ENCODE peak calls at places on chromosomes 1 and 21, in four cellular contexts. P, Y, L and E are unnamed samples.

GRCh38 chr1:55010194-55010886 is 11.6 kb downstream of the BSND start:
- DNase-seq in P (no peak), Y (no peak), L (peak; percentile 29), E (no peak)

GRCh38 chr1:109632671-109633346 is 13.2 kb downstream of the AMPD2 start:
- DNase-seq in P (no peak), Y (no peak), L (peak; percentile 53), E (peak; percentile 70)

GRCh38 chr1:103457856-103458255 is 67.6 kb upstream of the RNPC3 start:
- DNase-seq in P (no peak), Y (no peak), L (no peak), E (no peak)

GRCh38 chr1:214224605-214225354 is 56.2 kb upstream of the SMYD2 start:
- DNase-seq in P (peak; percentile 64), Y (no peak), L (no peak), E (no peak)

GRCh38 chr1:245621589-245621988 is 466.8 kb downstream of the KIF26B start:
- DNase-seq in P (no peak), Y (no peak), L (no peak), E (no peak)

GRCh38 chr21:20551939-20552338 is 446.3 kb upstream of the NCAM2 start:
- DNase-seq in P (no peak), Y (no peak), L (no peak), E (no peak)

GRCh38 chr1:53398585-53399365 is 60.4 kb upstream of the DMRTB1 start:
- DNase-seq in P (no peak), Y (no peak), L (peak; percentile 13), E (no peak)

GRCh38 chr1:166903232-166903631 is 27.2 kb upstream of the TADA1 start:
- DNase-seq in P (no peak), Y (no peak), L (no peak), E (no peak)

GRCh38 chr1:213666113-213666512 is 321.7 kb upstream of the PROX1 start:
- DNase-seq in P (no peak), Y (no peak), L (no peak), E (no peak)

GRCh38 chr1:67347688-67348472 is 40.2 kb downstream of the IL12RB2 start:
- DNase-seq in P (peak; percentile 64), Y (peak; percentile 54), L (no peak), E (peak; percentile 67)

GRCh38 chr1:205536759-205537361 is 32.4 kb downstream of the CDK18 start:
- DNase-seq in P (no peak), Y (no peak), L (peak; percentile 63), E (no peak)

GRCh38 chr1:218463194-218464156 is 118.3 kb downstream of the TGFB2 start:
- DNase-seq in P (peak; percentile 77), Y (no peak), L (peak; percentile 80), E (no peak)

GRCh38 chr1:221948459-221948858 is 206.6 kb upstream of the DUSP10 start:
- DNase-seq in P (no peak), Y (no peak), L (no peak), E (no peak)

GRCh38 chr1:93581917-93582850 is 99.5 kb downstream of the BCAR3 start:
- DNase-seq in P (no peak), Y (no peak), L (no peak), E (no peak)

GRCh38 chr1:224528900-224529299 is 87.2 kb upstream of the CNIH3 start:
- DNase-seq in P (peak; percentile 68), Y (no peak), L (no peak), E (peak; percentile 39)

GRCh38 chr1:205301842-205302588 is 19.5 kb downstream of the NUAK2 start:
- DNase-seq in P (peak; percentile 55), Y (no peak), L (no peak), E (no peak)

GRCh38 chr1:39080269-39080826 is 54.2 kb downstream of the NDUFS5 start:
- DNase-seq in P (no peak), Y (no peak), L (no peak), E (no peak)
- H3K4me3 ChIP-seq in P (peak overlapping the region; percentile 95), Y (peak overlapping the region; percentile 41), L (no peak overlapping the region), E (peak overlapping the region; percentile 50)

GRCh38 chr1:244049969-244050834 is 881 bp upstream of the ZBTB18 start:
- DNase-seq in P (no peak), Y (no peak), L (no peak), E (peak; percentile 19)
- H3K4me1 ChIP-seq in P (peaks cover 34% of the 10 kb centered on the region), Y (peaks cover 14% of the 10 kb centered on the region), L (no peaks in the 10 kb centered on the region), E (peaks cover 32% of the 10 kb centered on the region)

GRCh38 chr1:162674018-162674608 is 41.8 kb downstream of the DDR2 start:
- DNase-seq in P (peak; percentile 55), Y (no peak), L (no peak), E (peak; percentile 60)
- TF ChIP-seq CTCF in P (no peak), Y (no peak), L (no peak), E (no peak)

GRCh38 chr1:233112184-233113008 is 162.0 kb downstream of the NTPCR start:
- DNase-seq in P (peak; percentile 44), Y (no peak), L (no peak), E (no peak)

GRCh38 chr1:233113009-233113712 is 162.8 kb downstream of the NTPCR start:
- DNase-seq in P (peak; percentile 100), Y (peak; percentile 94), L (peak; percentile 84), E (peak; percentile 96)

GRCh38 chr1:233114159-233114558 is 163.7 kb downstream of the NTPCR start:
- DNase-seq in P (peak; percentile 65), Y (peak; percentile 29), L (no peak), E (no peak)

GRCh38 chr1:233114860-233115259 is 164.4 kb downstream of the NTPCR start:
- DNase-seq in P (no peak), Y (no peak), L (no peak), E (no peak)

GRCh38 chr1:233113713-233114028 is 163.3 kb downstream of the NTPCR start:
- DNase-seq in P (no peak), Y (no peak), L (no peak), E (no peak)
- H3K4me3 ChIP-seq in P (no peak overlapping the region), Y (peak overlapping the region; percentile 54), L (no peak overlapping the region), E (peak overlapping the region; percentile 21)

DNA sequence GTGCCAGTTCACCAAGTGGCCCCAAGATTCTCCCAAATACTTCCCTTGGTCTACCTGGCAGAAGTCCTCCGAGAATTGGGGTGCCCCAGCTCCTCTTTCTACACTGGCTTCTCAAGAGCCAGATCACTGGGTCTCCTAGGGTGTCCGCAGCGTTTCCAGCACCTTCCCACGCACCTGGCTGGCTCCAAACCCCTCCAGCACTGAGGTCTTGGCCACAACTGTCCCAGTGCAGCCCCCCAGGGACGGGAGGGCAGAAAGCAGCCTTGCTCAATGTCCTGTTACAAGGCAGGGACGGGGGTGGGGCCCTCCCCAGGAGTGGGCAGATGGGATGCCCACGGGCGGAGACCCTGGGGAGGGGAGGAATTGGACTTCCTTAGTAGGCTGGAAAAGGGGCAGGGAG is 1.1 kb downstream of the ECE1 start:
- DNase-seq in P (no peak), Y (no peak), L (peak; percentile 68), E (no peak)
- H3K4me1 ChIP-seq in P (peaks cover 15% of the 10 kb centered on the region), Y (peaks cover 37% of the 10 kb centered on the region), L (peaks cover 33% of the 10 kb centered on the region), E (peaks cover 11% of the 10 kb centered on the region)

GRCh38 chr1:23191199-23191598 is 22.5 kb upstream of the LUZP1 start:
- DNase-seq in P (no peak), Y (no peak), L (no peak), E (no peak)

GRCh38 chr1:23196627-23197328 is 20.5 kb downstream of the HTR1D start:
- DNase-seq in P (peak; percentile 96), Y (peak; percentile 91), L (no peak), E (no peak)

GRCh38 chr1:23198373-23198772 is 18.9 kb downstream of the HTR1D start:
- DNase-seq in P (peak; percentile 89), Y (peak; percentile 61), L (no peak), E (no peak)

GRCh38 chr1:23193391-23194118 is 23.7 kb downstream of the HTR1D start:
- DNase-seq in P (no peak), Y (no peak), L (no peak), E (no peak)

DNA sequence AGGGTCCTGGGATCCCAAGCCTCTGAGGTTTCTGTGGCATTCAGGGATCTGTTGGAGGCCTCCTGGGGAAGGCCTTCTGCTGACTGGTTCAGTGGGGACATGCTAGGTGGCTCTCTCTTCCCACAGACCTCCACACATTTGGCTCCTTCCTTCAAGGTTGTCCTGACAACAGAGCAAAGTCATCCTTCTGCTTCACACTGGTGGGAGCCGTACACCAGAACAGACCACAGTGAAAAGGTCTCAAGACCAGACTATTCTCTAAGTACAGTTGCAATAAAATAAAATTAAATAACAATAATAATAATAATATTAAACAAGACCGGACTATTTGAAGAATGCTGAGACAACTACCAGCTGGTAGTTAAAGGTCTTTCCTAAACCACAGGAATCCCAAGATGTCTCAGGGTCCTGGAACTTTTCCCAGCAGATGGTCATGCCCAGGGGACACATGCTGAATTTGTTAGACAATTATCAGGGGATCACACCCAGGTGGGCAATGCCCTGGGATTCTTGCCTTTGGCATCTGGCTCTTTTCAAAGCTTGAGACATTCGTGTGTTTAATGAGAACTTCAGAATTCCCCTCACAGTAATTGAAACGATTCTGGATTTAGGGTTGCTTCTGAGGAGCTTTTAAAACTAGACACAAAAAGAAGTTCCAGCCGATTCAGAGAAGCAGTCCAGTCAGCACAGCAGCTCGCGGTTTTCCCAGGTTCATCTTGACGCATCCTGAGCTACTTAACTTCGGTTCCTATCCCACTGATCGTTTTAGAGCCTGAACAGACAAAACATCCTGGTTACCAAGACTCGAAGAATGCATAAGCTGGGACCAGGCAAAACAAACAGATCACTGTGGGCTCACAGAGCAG is 22.9 kb downstream of the HTR1D start:
- DNase-seq in P (peak; percentile 80), Y (no peak), L (no peak), E (no peak)
- TF ChIP-seq CTCF in P (no peak), Y (no peak), L (no peak), E (no peak)